ENCODE peak calls at places on chromosomes 4 and X, in seven cellular contexts. E, F, G, W, V, U and D are unnamed samples.

GRCh38 chr4:153471691-153472080 is 5.5 kb downstream of the TMEM131L start:
- DNase-seq in E (no peak), F (no peak), G (no peak), W (no peak), V (no peak), U (no peak), D (no peak)

GRCh38 chrX:46710927-46711623 is 47.8 kb downstream of the SLC9A7 start:
- DNase-seq in E (no peak), F (no peak), G (no peak), W (no peak), V (peak; percentile 11), U (no peak), D (no peak)

GRCh38 chrX:8783100-8784098 is 17.8 kb downstream of the FAM9A start:
- DNase-seq in E (peak; percentile 15), F (no peak), G (no peak), W (peak; percentile 3), V (peak; percentile 79), U (peak; percentile 67), D (peak; percentile 12)

GRCh38 chr4:128858875-128859696 is 49.6 kb downstream of the JADE1 start:
- DNase-seq in E (peak; percentile 68), F (no peak), G (no peak), W (peak; percentile 87), V (no peak), U (no peak), D (peak; percentile 42)

GRCh38 chr4:110452546-110452945 is 23.4 kb upstream of the ENPEP start:
- DNase-seq in E (no peak), F (no peak), G (no peak), W (no peak), V (peak; percentile 35), U (no peak), D (no peak)

GRCh38 chrX:66616944-66617343 is 21.9 kb downstream of the EDA2R start:
- DNase-seq in E (no peak), F (no peak), G (no peak), W (no peak), V (no peak), U (no peak), D (no peak)

GRCh38 chr4:118154643-118155042 is 120.4 kb downstream of the NDST3 start:
- DNase-seq in E (no peak), F (peak; percentile 75), G (peak; percentile 18), W (peak; percentile 71), V (no peak), U (no peak), D (peak; percentile 79)

GRCh38 chr4:23237771-23238170 is 545.0 kb downstream of the GBA3 start:
- DNase-seq in E (peak; percentile 23), F (no peak), G (no peak), W (peak; percentile 0), V (no peak), U (no peak), D (peak; percentile 2)

GRCh38 chr4:175125410-175126068 is 207.4 kb downstream of the ADAM29 start:
- DNase-seq in E (no peak), F (no peak), G (no peak), W (peak; percentile 36), V (no peak), U (no peak), D (peak; percentile 24)

GRCh38 chr4:47525154-47525819 is 40.2 kb downstream of the ATP10D start:
- DNase-seq in E (peak; percentile 29), F (peak; percentile 64), G (peak; percentile 82), W (peak; percentile 94), V (no peak), U (no peak), D (peak; percentile 95)

GRCh38 chr4:2800691-2801596 is 8.1 kb downstream of the SH3BP2 start:
- DNase-seq in E (peak; percentile 82), F (no peak), G (no peak), W (peak; percentile 44), V (peak; percentile 80), U (peak; percentile 95), D (peak; percentile 86)

GRCh38 chrX:151695583-151695930 is 299 bp downstream of the PRRG3 start:
- DNase-seq in E (no peak), F (no peak), G (no peak), W (no peak), V (no peak), U (no peak), D (no peak)

GRCh38 chr4:89193828-89194227 is 82.5 kb downstream of the TIGD2 start:
- DNase-seq in E (no peak), F (no peak), G (no peak), W (no peak), V (no peak), U (no peak), D (peak; percentile 9)

GRCh38 chr4:24203896-24204295 is 314.0 kb upstream of the PPARGC1A start:
- DNase-seq in E (no peak), F (no peak), G (no peak), W (peak; percentile 34), V (no peak), U (no peak), D (peak; percentile 13)

GRCh38 chr4:47238697-47239096 is 207.3 kb downstream of the GABRB1 start:
- DNase-seq in E (no peak), F (no peak), G (no peak), W (no peak), V (no peak), U (no peak), D (no peak)

GRCh38 chr4:179097741-179098140 is 1655.5 kb upstream of the AGA start:
- DNase-seq in E (no peak), F (no peak), G (no peak), W (no peak), V (peak; percentile 76), U (no peak), D (no peak)

GRCh38 chr4:142565771-142566170 is 280.3 kb downstream of the INPP4B start:
- DNase-seq in E (no peak), F (no peak), G (no peak), W (no peak), V (no peak), U (no peak), D (no peak)

GRCh38 chr4:58776627-58777026 is 1666.4 kb upstream of the IGFBP7 start:
- DNase-seq in E (no peak), F (no peak), G (peak; percentile 14), W (peak; percentile 2), V (no peak), U (no peak), D (peak; percentile 39)

GRCh38 chr4:149715822-149716585 is 99.6 kb downstream of the IQCM start:
- DNase-seq in E (no peak), F (no peak), G (no peak), W (no peak), V (no peak), U (peak; percentile 56), D (no peak)

GRCh38 chr4:3118281-3118680 is 43.8 kb downstream of the HTT start:
- DNase-seq in E (no peak), F (no peak), G (no peak), W (no peak), V (no peak), U (no peak), D (no peak)

GRCh38 chr4:170805352-170805751 is 715.6 kb upstream of the AADAT start:
- DNase-seq in E (no peak), F (no peak), G (no peak), W (no peak), V (peak; percentile 14), U (peak; percentile 21), D (no peak)

GRCh38 chrX:47160781-47161180 is 15.8 kb downstream of the RBM10 start:
- DNase-seq in E (no peak), F (no peak), G (no peak), W (no peak), V (no peak), U (peak; percentile 2), D (no peak)

GRCh38 chr4:90127223-90127705 is at the start of gene CCSER1:
- DNase-seq in E (peak; percentile 76), F (no peak), G (peak; percentile 42), W (peak; percentile 7), V (peak; percentile 64), U (peak; percentile 93), D (peak; percentile 27)

GRCh38 chr4:97507587-97508245 is 635.6 kb downstream of the STPG2 start:
- DNase-seq in E (no peak), F (no peak), G (no peak), W (no peak), V (peak; percentile 8), U (no peak), D (peak; percentile 7)

GRCh38 chrX:13078739-13079444 is 34.5 kb upstream of the FAM9C start:
- DNase-seq in E (peak; percentile 40), F (no peak), G (no peak), W (peak; percentile 90), V (no peak), U (no peak), D (peak; percentile 94)

GRCh38 chr4:184506527-184507121 is 32.3 kb upstream of the IRF2 start:
- DNase-seq in E (no peak), F (no peak), G (no peak), W (no peak), V (peak; percentile 50), U (no peak), D (no peak)

GRCh38 chr4:94160774-94161173 is 46.9 kb upstream of the SMARCAD1 start:
- DNase-seq in E (no peak), F (peak; percentile 1), G (no peak), W (no peak), V (no peak), U (no peak), D (no peak)

GRCh38 chr4:98710831-98711230 is 52.4 kb upstream of the TSPAN5 start:
- DNase-seq in E (no peak), F (no peak), G (no peak), W (no peak), V (no peak), U (no peak), D (peak; percentile 58)

GRCh38 chrX:11423362-11423818 is 130.2 kb downstream of the AMELX start:
- DNase-seq in E (peak; percentile 30), F (peak; percentile 65), G (peak; percentile 34), W (peak; percentile 92), V (no peak), U (no peak), D (peak; percentile 83)

GRCh38 chrX:53244610-53245009 is 19.6 kb upstream of the KDM5C start:
- DNase-seq in E (no peak), F (no peak), G (no peak), W (no peak), V (no peak), U (no peak), D (no peak)
- TF ChIP-seq CTCF in E (peak; percentile 21), F (peak; percentile 10), G (no peak), W (peak; percentile 51), V (peak; percentile 45), U (no peak), D (peak; percentile 41)

DNA sequence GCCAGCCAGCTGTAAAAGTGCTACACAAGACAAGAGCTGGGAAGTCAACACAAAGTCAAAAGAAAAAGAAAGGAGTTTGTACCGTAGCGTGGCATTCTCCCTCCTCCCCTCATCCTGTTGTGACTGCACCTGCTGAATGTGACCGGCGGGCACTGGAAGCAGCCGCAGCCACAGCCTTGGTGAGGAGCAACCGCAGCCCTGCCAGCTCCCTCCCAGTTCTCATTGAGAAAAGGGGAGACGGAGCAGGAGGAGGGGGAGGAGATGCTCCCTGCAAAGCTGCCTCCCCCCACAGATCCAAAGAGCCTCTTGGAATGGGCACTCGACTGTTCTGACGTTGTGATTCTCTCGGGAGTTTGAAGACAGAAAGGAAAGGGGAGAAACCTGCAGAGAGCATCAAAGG is 429.9 kb downstream of the MAPK10 start:
- DNase-seq in E (no peak), F (no peak), G (peak; percentile 55), W (no peak), V (peak; percentile 68), U (peak; percentile 89), D (no peak)
- H3K4me3 ChIP-seq in E (no peak overlapping the region), F (no peak overlapping the region), G (peak overlapping the region; percentile 20), W (no peak overlapping the region), V (peak overlapping the region; percentile 41), U (peak overlapping the region; percentile 77), D (no peak overlapping the region)

GRCh38 chr4:7928711-7929505 is 10.8 kb downstream of the AFAP1 start:
- DNase-seq in E (no peak), F (no peak), G (no peak), W (peak; percentile 45), V (no peak), U (no peak), D (peak; percentile 67)
- TF ChIP-seq CTCF in E (no peak), F (peak; percentile 22), G (peak; percentile 40), W (peak; percentile 22), V (peak; percentile 9), U (peak; percentile 33), D (peak; percentile 60)

GRCh38 chrX:153887385-153887784 is 1.4 kb upstream of the L1CAM start:
- DNase-seq in E (no peak), F (no peak), G (no peak), W (no peak), V (no peak), U (no peak), D (no peak)
- H3K4me3 ChIP-seq in E (no peak overlapping the region), F (no peak overlapping the region), G (no peak overlapping the region), W (no peak overlapping the region), V (no peak overlapping the region), U (no peak overlapping the region), D (no peak overlapping the region)